ENCODE peak calls at places on chromosomes 1 and 21, in nine cellular contexts. X is mucosa of gallbladder; F is putamen; D is ACHN; S is astrocyte of the spinal cord; Q is kidney; G is activated CD4-positive, alpha-beta T cell treated with anti-CD3 and anti-CD28 coated beads, Interleukin-2, amount 50 U/mL, for 1 hour; T is activated naive CD8-positive, alpha-beta T cell treated with anti-CD3 and anti-CD28 coated beads, Interleukin-2, amount 50 U/mL, for 16 hours; B is posterior cingulate gyrus. L is an unnamed sample.

GRCh38 chr1:166905930-166906329 is 29.9 kb upstream of the TADA1 start:
- DNase-seq in B (no peak), S (peak), D (peak), G (no peak), T (no peak), X (no peak), F (no peak), Q (no peak), L (no peak)

GRCh38 chr1:64871256-64871655 is 95.1 kb downstream of the JAK1 start:
- DNase-seq in Q (no peak), X (no peak), D (no peak), F (no peak), T (no peak), B (no peak), G (no peak), S (no peak), L (no peak)

GRCh38 chr1:50438945-50439344 is 15.7 kb upstream of the DMRTA2 start:
- DNase-seq in T (no peak), D (no peak), X (no peak), B (no peak), S (no peak), F (no peak), Q (no peak), G (no peak), L (no peak)

GRCh38 chr1:23530089-23530749 is 814 bp downstream of the E2F2 start:
- DNase-seq in B (no peak), F (no peak), S (no peak), G (no peak), Q (no peak), D (no peak), T (no peak), X (no peak), L (no peak)

GRCh38 chr1:38466486-38466885 is 393.1 kb downstream of the RRAGC start:
- DNase-seq in Q (no peak), G (no peak), T (no peak), F (no peak), X (no peak), B (no peak), S (no peak), D (no peak), L (no peak)

GRCh38 chr21:34593423-34593822 is 21.5 kb downstream of the RCAN1 start:
- DNase-seq in D (no peak), B (no peak), S (no peak), Q (no peak), F (no peak), G (no peak), T (no peak), X (no peak), L (no peak)

GRCh38 chr1:78840447-78841251 is 165.9 kb downstream of the ADGRL4 start:
- DNase-seq in G (no peak), B (peak), Q (no peak), F (no peak), S (peak), X (no peak), T (no peak), D (no peak), L (peak)

GRCh38 chr1:229310833-229311232 is 32.0 kb downstream of the CCSAP start:
- DNase-seq in F (no peak), S (peak), T (no peak), X (peak), D (no peak), G (no peak), Q (no peak), B (no peak), L (no peak)

GRCh38 chr1:36475341-36475740 is 7.4 kb downstream of the CSF3R start:
- DNase-seq in S (no peak), F (no peak), B (no peak), Q (no peak), D (no peak), T (no peak), G (no peak), X (no peak), L (no peak)

GRCh38 chr21:39050839-39051560 is 132.3 kb downstream of the PSMG1 start:
- DNase-seq in F (no peak), T (no peak), G (no peak), B (no peak), Q (no peak), S (no peak), D (no peak), X (no peak), L (no peak)

GRCh38 chr1:223233410-223234163 is 90.5 kb upstream of the TLR5 start:
- DNase-seq in B (peak), T (no peak), S (peak), Q (no peak), F (peak), D (peak), X (peak), G (no peak), L (peak)

GRCh38 chr1:170765712-170766330 is 101.9 kb downstream of the PRRX1 start:
- DNase-seq in F (no peak), B (no peak), S (peak), T (no peak), Q (no peak), G (no peak), D (peak), X (no peak), L (no peak)

GRCh38 chr21:34545079-34545884 is 33.3 kb upstream of the KCNE1 start:
- DNase-seq in B (peak), F (peak), Q (no peak), T (no peak), D (peak), G (no peak), X (no peak), S (peak), L (peak)

GRCh38 chr1:30505853-30506784 is 217.3 kb downstream of the MATN1 start:
- DNase-seq in G (no peak), B (no peak), S (no peak), F (no peak), T (no peak), D (no peak), Q (no peak), X (no peak), L (no peak)

GRCh38 chr21:45848805-45849204 is 132.8 kb upstream of the COL6A1 start:
- DNase-seq in G (no peak), D (no peak), X (no peak), B (no peak), F (no peak), Q (no peak), S (no peak), T (no peak), L (no peak)

GRCh38 chr1:30749691-30750583 is 7.6 kb downstream of the LAPTM5 start:
- DNase-seq in F (no peak), S (no peak), D (no peak), T (no peak), G (peak), Q (peak), X (no peak), B (no peak), L (no peak)

GRCh38 chr1:156751724-156752481 is 428 bp upstream of the HDGF start:
- DNase-seq in F (peak), Q (peak), B (peak), X (peak), D (peak), T (peak), S (peak), G (peak), L (peak)

GRCh38 chr1:204286841-204287387 is 72.8 kb downstream of the PLEKHA6 start:
- DNase-seq in X (peak), D (peak), F (peak), Q (no peak), T (no peak), B (no peak), G (peak), S (no peak), L (no peak)

GRCh38 chr1:29122987-29123870 is 474 bp downstream of the TMEM200B start:
- DNase-seq in T (no peak), G (peak), S (peak), D (peak), X (no peak), F (no peak), Q (peak), B (no peak), L (peak)

GRCh38 chr1:167936068-167936929 is at the start of gene DCAF6:
- DNase-seq in F (peak), X (peak), B (peak), D (peak), T (peak), G (peak), S (peak), Q (peak), L (peak)

GRCh38 chr1:91092503-91092902 is 70.7 kb upstream of the ZNF644 start:
- DNase-seq in D (no peak), T (no peak), F (no peak), Q (no peak), X (no peak), G (no peak), S (no peak), B (no peak), L (no peak)

GRCh38 chr21:38930838-38931237 is 125.1 kb downstream of the ETS2 start:
- DNase-seq in G (no peak), D (no peak), Q (no peak), T (no peak), B (no peak), F (no peak), X (no peak), S (no peak), L (no peak)

GRCh38 chr1:17828991-17829390 is 73.9 kb downstream of the ACTL8 start:
- DNase-seq in G (no peak), S (no peak), Q (no peak), T (no peak), D (no peak), X (no peak), B (no peak), F (no peak), L (no peak)

GRCh38 chr1:225508538-225509375 is 80.9 kb upstream of the LBR start:
- DNase-seq in B (no peak), S (peak), D (peak), G (no peak), Q (no peak), X (peak), F (peak), T (no peak), L (peak)

GRCh38 chr1:910311-910880 is 13.3 kb upstream of the SAMD11 start:
- DNase-seq in B (no peak), Q (peak), X (peak), T (no peak), F (no peak), G (no peak), S (no peak), D (no peak), L (peak)

GRCh38 chr1:21355956-21356355 is 65.7 kb upstream of the ECE1 start:
- DNase-seq in X (no peak), Q (no peak), T (no peak), D (no peak), S (no peak), B (no peak), F (no peak), G (no peak), L (no peak)

GRCh38 chr1:174964261-174964984 is 35.3 kb upstream of the CACYBP start:
- DNase-seq in S (no peak), T (no peak), B (no peak), Q (no peak), X (no peak), F (no peak), D (no peak), G (peak), L (no peak)

GRCh38 chr1:227891955-227892871 is 55.5 kb downstream of the WNT9A start:
- DNase-seq in D (no peak), G (no peak), B (no peak), F (no peak), X (no peak), Q (peak), T (no peak), S (no peak), L (no peak)

GRCh38 chr1:147800852-147801251 is 40.5 kb upstream of the GJA5 start:
- DNase-seq in X (no peak), F (no peak), B (no peak), G (no peak), D (no peak), T (no peak), S (no peak), Q (no peak), L (no peak)

GRCh38 chr1:30317921-30318320 is 405.5 kb downstream of the MATN1 start:
- DNase-seq in X (no peak), S (no peak), G (no peak), F (peak), Q (no peak), D (no peak), B (no peak), T (no peak), L (no peak)

GRCh38 chr1:119294728-119295127 is 73.9 kb upstream of the HAO2 start:
- DNase-seq in S (no peak), X (no peak), B (no peak), Q (no peak), F (no peak), T (no peak), G (no peak), D (no peak), L (no peak)

GRCh38 chr1:172401907-172402306 is 18.6 kb upstream of the C1orf105 start:
- DNase-seq in B (no peak), S (no peak), F (no peak), D (no peak), X (no peak), Q (no peak), G (no peak), T (no peak), L (no peak)

GRCh38 chr1:115495111-115495510 is 146.7 kb upstream of the VANGL1 start:
- DNase-seq in S (no peak), F (no peak), X (no peak), D (no peak), T (no peak), Q (no peak), B (no peak), G (no peak), L (no peak)

GRCh38 chr21:34613679-34614442 is 1.1 kb downstream of the RCAN1 start:
- DNase-seq in D (no peak), G (no peak), B (no peak), X (no peak), Q (no peak), S (no peak), F (no peak), T (no peak), L (no peak)

GRCh38 chr1:182875889-182876288 is 36.7 kb downstream of the DHX9 start:
- DNase-seq in D (no peak), X (no peak), G (no peak), Q (no peak), S (no peak), B (no peak), T (no peak), F (no peak), L (no peak)

GRCh38 chr1:19750101-19750881 is 49.4 kb downstream of the TMCO4 start:
- DNase-seq in S (no peak), G (no peak), F (no peak), X (no peak), B (no peak), T (no peak), D (no peak), Q (no peak), L (no peak)

L was measured in left cardiac atrium.